ENCODE peak calls at places on chromosomes 11 and 22, in four cellular contexts. G is body of pancreas, Z is coronary artery, A is fibroblast of the aortic adventitia. O is an unnamed sample.
A peak's percentile ranks its signal among the peaks of the same experiment; 100 is the strongest.

GRCh38 chr11:47376183-47376542 is 2.2 kb downstream of the SPI1 start:
- DNase-seq in A (no peak), G (no peak), Z (no peak), O (no peak)

GRCh38 chr11:23954317-23954716 is 542.5 kb upstream of the LUZP2 start:
- DNase-seq in Z (no peak), G (no peak), A (no peak), O (no peak)

GRCh38 chr11:71946144-71946571 is 17.3 kb downstream of the RNF121 start:
- DNase-seq in A (peak; percentile 61), G (no peak), Z (no peak), O (no peak)

GRCh38 chr11:63769719-63770443 is 1.3 kb upstream of the ZFTA start:
- DNase-seq in G (no peak), A (no peak), Z (peak; percentile 73), O (no peak)

GRCh38 chr11:133947298-133947905 is 9.4 kb downstream of the IGSF9B start:
- DNase-seq in G (no peak), A (peak; percentile 45), Z (no peak), O (no peak)

GRCh38 chr22:46738642-46738960 is 549 bp upstream of the CERK start:
- DNase-seq in A (no peak), Z (no peak), G (no peak), O (no peak)

GRCh38 chr22:49760280-49760629 is 67.4 kb downstream of the BRD1 start:
- DNase-seq in A (no peak), G (no peak), Z (no peak), O (no peak)

GRCh38 chr22:45631140-45631539 is 40.5 kb upstream of the ATXN10 start:
- DNase-seq in Z (no peak), G (no peak), A (no peak), O (no peak)

GRCh38 chr11:46238078-46238966 is 39.1 kb upstream of the CREB3L1 start:
- DNase-seq in A (peak; percentile 82), G (peak; percentile 64), Z (no peak), O (peak; percentile 82)

GRCh38 chr22:41301085-41302015 is at the start of gene ZC3H7B:
- DNase-seq in G (peak; percentile 88), A (peak; percentile 74), Z (peak; percentile 84), O (peak; percentile 89)

GRCh38 chr11:69131644-69132300 is 24.0 kb upstream of the SMIM38 start:
- DNase-seq in G (peak; percentile 88), A (peak; percentile 81), Z (no peak), O (peak; percentile 84)

GRCh38 chr11:16456366-16456765 is 100.0 kb upstream of the SOX6 start:
- DNase-seq in A (no peak), G (no peak), Z (no peak), O (no peak)

GRCh38 chr11:30552839-30553238 is 33.3 kb downstream of the MPPED2 start:
- DNase-seq in G (no peak), A (no peak), Z (no peak), O (no peak)
- TF ChIP-seq CTCF in G (no peak), A (no peak), Z (no peak), O (no peak)

GRCh38 chr11:83157755-83158473 is 983 bp downstream of the PCF11 start:
- DNase-seq in A (peak; percentile 53), G (peak; percentile 63), Z (peak; percentile 80), O (peak; percentile 61)
- TF ChIP-seq CTCF in A (no peak), G (no peak), Z (peak; percentile 19), O (peak; percentile 8)

GRCh38 chr11:67251841-67252240 is 14.4 kb upstream of the GRK2 start:
- DNase-seq in G (no peak), Z (no peak), A (no peak), O (no peak)

GRCh38 chr11:67254768-67255167 is 11.5 kb upstream of the GRK2 start:
- DNase-seq in G (no peak), Z (no peak), A (no peak), O (no peak)

GRCh38 chr11:67250059-67251043 is 15.9 kb upstream of the GRK2 start:
- DNase-seq in G (no peak), A (no peak), Z (no peak), O (no peak)

GRCh38 chr11:67253872-67254624 is 12.2 kb upstream of the GRK2 start:
- DNase-seq in Z (no peak), G (no peak), A (no peak), O (no peak)

GRCh38 chr11:67252831-67253239 is 13.4 kb upstream of the GRK2 start:
- DNase-seq in A (peak; percentile 33), Z (no peak), G (peak; percentile 68), O (peak; percentile 61)
- TF ChIP-seq CTCF in A (peak; percentile 23), Z (no peak), G (peak; percentile 7), O (peak; percentile 29)

DNA sequence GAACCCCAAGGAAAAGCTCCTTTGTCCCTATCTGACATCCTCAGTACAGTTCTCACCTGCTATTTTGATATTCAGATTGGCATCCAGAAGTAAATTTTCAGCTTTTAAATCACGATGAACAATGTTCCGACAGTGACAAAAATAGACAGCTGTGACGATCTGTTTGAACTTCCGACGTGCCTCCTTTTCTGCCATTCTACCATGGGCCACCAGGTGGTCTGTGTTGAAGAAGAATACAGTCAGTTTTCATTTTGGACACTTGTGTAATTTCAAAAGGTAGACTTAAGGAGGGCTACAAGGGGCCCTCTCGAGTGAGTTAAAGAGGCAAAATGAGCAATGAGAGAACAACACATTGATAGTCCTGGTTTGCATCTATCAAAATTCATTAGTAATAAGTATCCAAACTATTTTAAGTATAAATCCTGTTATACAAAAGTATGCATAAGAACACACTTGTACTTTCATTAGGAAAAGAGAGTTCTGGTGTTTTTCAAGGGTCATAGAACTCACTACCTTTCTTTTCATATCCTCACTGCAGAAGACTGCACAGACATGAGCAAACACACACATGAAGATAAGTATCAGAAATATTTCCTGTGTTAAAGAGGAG is 89.8 kb upstream of the APOA1 start:
- DNase-seq in A (no peak), Z (no peak), G (peak; percentile 11), O (no peak)
- TF ChIP-seq CTCF in A (peak; percentile 48), Z (no peak), G (peak; percentile 19), O (peak; percentile 35)

GRCh38 chr11:34680206-34680605 is 59.3 kb downstream of the EHF start:
- DNase-seq in Z (no peak), G (no peak), A (no peak), O (no peak)

GRCh38 chr11:34679681-34680080 is 58.8 kb downstream of the EHF start:
- DNase-seq in A (no peak), G (no peak), Z (no peak), O (no peak)

GRCh38 chr11:34671946-34672345 is 51.1 kb downstream of the EHF start:
- DNase-seq in G (no peak), A (no peak), Z (no peak), O (no peak)

GRCh38 chr11:34674038-34674437 is 53.1 kb downstream of the EHF start:
- DNase-seq in Z (no peak), A (no peak), G (no peak), O (no peak)

GRCh38 chr11:34676227-34676626 is 55.3 kb downstream of the EHF start:
- DNase-seq in Z (no peak), G (no peak), A (no peak), O (no peak)
- TF ChIP-seq CTCF in Z (no peak), G (no peak), A (no peak), O (no peak)